ENCODE peak calls at places on chromosomes 6 and 20, in ten cellular contexts. H, N, Z, R, V, S, I, J, E and W are unnamed samples.

GRCh38 chr6:149964243-149965190 is 774 bp downstream of the ULBP1 start:
- DNase-seq in H (no peak), N (no peak), Z (no peak), R (no peak), V (no peak), S (peak), I (no peak), J (no peak), E (no peak), W (no peak)

GRCh38 chr6:85362652-85363310 is 87.1 kb upstream of the NT5E start:
- DNase-seq in H (no peak), N (no peak), Z (no peak), R (no peak), V (no peak), S (peak), I (no peak), J (no peak), E (no peak), W (no peak)

GRCh38 chr6:17813561-17813960 is 106.8 kb upstream of the NUP153 start:
- DNase-seq in H (no peak), N (no peak), Z (no peak), R (no peak), V (no peak), S (no peak), I (no peak), J (no peak), E (no peak), W (no peak)

GRCh38 chr6:163634514-163635171 is 220.1 kb downstream of the QKI start:
- DNase-seq in H (peak), N (no peak), Z (peak), R (no peak), V (no peak), S (no peak), I (no peak), J (no peak), E (no peak), W (no peak)

GRCh38 chr6:150204705-150205472 is 62.0 kb downstream of the PPP1R14C start:
- DNase-seq in H (no peak), N (no peak), Z (peak), R (no peak), V (peak), S (no peak), I (no peak), J (no peak), E (no peak), W (no peak)

GRCh38 chr6:125511809-125512341 is 210.1 kb upstream of the HDDC2 start:
- DNase-seq in H (no peak), N (peak), Z (peak), R (no peak), V (no peak), S (peak), I (no peak), J (peak), E (no peak), W (no peak)

GRCh38 chr6:72500669-72501068 is 121.2 kb upstream of the KCNQ5 start:
- DNase-seq in H (no peak), N (no peak), Z (no peak), R (no peak), V (no peak), S (no peak), I (no peak), J (no peak), E (no peak), W (no peak)

GRCh38 chr20:53061709-53062108 is 89.6 kb downstream of the TSHZ2 start:
- DNase-seq in H (no peak), N (no peak), Z (no peak), R (no peak), V (no peak), S (no peak), I (no peak), J (no peak), E (no peak), W (no peak)

GRCh38 chr6:152295346-152295745 is 341.8 kb downstream of the SYNE1 start:
- DNase-seq in H (no peak), N (peak), Z (no peak), R (no peak), V (no peak), S (peak), I (peak), J (peak), E (no peak), W (peak)

GRCh38 chr20:33947709-33948295 is 45.9 kb upstream of the RALY start:
- DNase-seq in H (no peak), N (peak), Z (no peak), R (no peak), V (peak), S (peak), I (no peak), J (no peak), E (peak), W (no peak)

GRCh38 chr20:2688041-2688591 is 4.5 kb upstream of the EBF4 start:
- DNase-seq in H (peak), N (peak), Z (no peak), R (no peak), V (peak), S (peak), I (peak), J (no peak), E (no peak), W (no peak)

GRCh38 chr6:154508573-154509375 is 1.7 kb downstream of the CNKSR3 start:
- DNase-seq in H (no peak), N (no peak), Z (no peak), R (no peak), V (peak), S (peak), I (no peak), J (no peak), E (no peak), W (no peak)

GRCh38 chr6:121890307-121890910 is 455.0 kb downstream of the GJA1 start:
- DNase-seq in H (no peak), N (no peak), Z (no peak), R (no peak), V (peak), S (no peak), I (no peak), J (no peak), E (no peak), W (no peak)

GRCh38 chr6:32369678-32370077 is 2.0 kb downstream of the TSBP1 start:
- DNase-seq in H (no peak), N (peak), Z (no peak), R (no peak), V (no peak), S (peak), I (no peak), J (peak), E (peak), W (no peak)

GRCh38 chr6:134363323-134364039 is 45.6 kb upstream of the SGK1 start:
- DNase-seq in H (no peak), N (peak), Z (no peak), R (no peak), V (no peak), S (peak), I (no peak), J (peak), E (peak), W (no peak)

GRCh38 chr20:1327241-1327653 is 1.7 kb downstream of the SDCBP2 start:
- DNase-seq in H (no peak), N (peak), Z (no peak), R (peak), V (peak), S (peak), I (peak), J (peak), E (no peak), W (no peak)

GRCh38 chr20:42678895-42679294 is 510.8 kb downstream of the PTPRT start:
- DNase-seq in H (no peak), N (no peak), Z (no peak), R (no peak), V (peak), S (no peak), I (no peak), J (no peak), E (no peak), W (no peak)

GRCh38 chr20:20299904-20300303 is 68.0 kb upstream of the INSM1 start:
- DNase-seq in H (no peak), N (no peak), Z (no peak), R (no peak), V (no peak), S (no peak), I (no peak), J (no peak), E (no peak), W (no peak)

GRCh38 chr6:1864496-1864895 is 254.8 kb downstream of the FOXC1 start:
- DNase-seq in H (no peak), N (peak), Z (no peak), R (no peak), V (no peak), S (peak), I (no peak), J (peak), E (no peak), W (no peak)

GRCh38 chr20:62795023-62795761 is 1.1 kb upstream of the MRGBP start:
- DNase-seq in H (peak), N (peak), Z (peak), R (peak), V (peak), S (peak), I (peak), J (no peak), E (peak), W (no peak)

GRCh38 chr20:46348231-46348803 is 40.0 kb upstream of the CDH22 start:
- DNase-seq in H (no peak), N (peak), Z (no peak), R (no peak), V (no peak), S (peak), I (peak), J (no peak), E (no peak), W (peak)

GRCh38 chr6:119273799-119274595 is 75.6 kb downstream of the MAN1A1 start:
- DNase-seq in H (no peak), N (peak), Z (no peak), R (no peak), V (no peak), S (peak), I (no peak), J (peak), E (no peak), W (no peak)

GRCh38 chr20:12394786-12395185 is 477.1 kb downstream of the BTBD3 start:
- DNase-seq in H (no peak), N (peak), Z (no peak), R (no peak), V (peak), S (no peak), I (no peak), J (no peak), E (no peak), W (no peak)

GRCh38 chr6:53934013-53934412 is 139.2 kb downstream of the LRRC1 start:
- DNase-seq in H (no peak), N (no peak), Z (no peak), R (no peak), V (no peak), S (no peak), I (no peak), J (no peak), E (no peak), W (no peak)

GRCh38 chr6:131914234-131914633 is 36.9 kb downstream of the CCN2 start:
- DNase-seq in H (no peak), N (peak), Z (no peak), R (no peak), V (no peak), S (no peak), I (no peak), J (no peak), E (no peak), W (no peak)

GRCh38 chr6:77930945-77931344 is 278.1 kb downstream of the MEI4 start:
- DNase-seq in H (no peak), N (no peak), Z (no peak), R (no peak), V (no peak), S (no peak), I (no peak), J (no peak), E (no peak), W (no peak)

GRCh38 chr6:170236131-170236851 is 54.6 kb downstream of the DLL1 start:
- DNase-seq in H (no peak), N (no peak), Z (no peak), R (no peak), V (no peak), S (no peak), I (peak), J (no peak), E (no peak), W (no peak)

GRCh38 chr6:16756660-16757270 is 4.5 kb downstream of the ATXN1 start:
- DNase-seq in H (no peak), N (peak), Z (no peak), R (no peak), V (no peak), S (peak), I (no peak), J (no peak), E (no peak), W (no peak)

GRCh38 chr6:104118274-104118673 is 741.4 kb downstream of the HACE1 start:
- DNase-seq in H (no peak), N (peak), Z (no peak), R (no peak), V (no peak), S (peak), I (no peak), J (peak), E (no peak), W (no peak)

GRCh38 chr6:31734247-31734702 is 2.1 kb downstream of the CLIC1 start:
- DNase-seq in H (no peak), N (no peak), Z (no peak), R (no peak), V (no peak), S (no peak), I (no peak), J (no peak), E (no peak), W (no peak)

GRCh38 chr20:31515775-31516107 is 1.5 kb downstream of the HM13 start:
- DNase-seq in H (no peak), N (no peak), Z (no peak), R (no peak), V (no peak), S (no peak), I (no peak), J (no peak), E (no peak), W (no peak)

GRCh38 chr20:62921119-62921687 is 5.1 kb downstream of the DIDO1 start:
- DNase-seq in H (peak), N (peak), Z (peak), R (no peak), V (peak), S (peak), I (no peak), J (no peak), E (peak), W (no peak)

GRCh38 chr6:50007821-50008220 is 14.0 kb downstream of the DEFB110 start:
- DNase-seq in H (no peak), N (peak), Z (no peak), R (no peak), V (no peak), S (no peak), I (no peak), J (peak), E (no peak), W (no peak)

GRCh38 chr6:131555992-131556391 is 17.0 kb upstream of the ARG1 start:
- DNase-seq in H (no peak), N (no peak), Z (no peak), R (no peak), V (no peak), S (peak), I (no peak), J (no peak), E (no peak), W (no peak)

GRCh38 chr6:83354747-83355146 is 76.1 kb downstream of the ME1 start:
- DNase-seq in H (no peak), N (peak), Z (no peak), R (no peak), V (no peak), S (no peak), I (no peak), J (no peak), E (no peak), W (no peak)

GRCh38 chr6:144843701-144844100 is 558.6 kb downstream of the UTRN start:
- DNase-seq in H (no peak), N (no peak), Z (no peak), R (no peak), V (no peak), S (no peak), I (no peak), J (no peak), E (no peak), W (no peak)

GRCh38 chr20:63740501-63741353 is 1.2 kb downstream of the SLC2A4RG start:
- DNase-seq in H (peak), N (peak), Z (peak), R (peak), V (peak), S (peak), I (peak), J (peak), E (peak), W (peak)

GRCh38 chr6:144252289-144252688 is 32.8 kb upstream of the UTRN start:
- DNase-seq in H (no peak), N (peak), Z (no peak), R (no peak), V (no peak), S (no peak), I (no peak), J (no peak), E (no peak), W (no peak)